ENCODE peak calls at places on chromosomes 7 and 10, in ten cellular contexts. P, L, N, G, T, I, F, O, X and W are unnamed samples.

GRCh38 chr10:112624546-112625048 is 177.6 kb downstream of the VTI1A start:
- DNase-seq in P (no peak), L (no peak), N (no peak), G (no peak), T (no peak), I (no peak), F (no peak), O (no peak), X (no peak), W (no peak)

GRCh38 chr7:2256306-2257045 is 14.4 kb downstream of the NUDT1 start:
- DNase-seq in P (no peak), L (no peak), N (no peak), G (no peak), T (no peak), I (no peak), F (no peak), O (no peak), X (no peak), W (no peak)

GRCh38 chr10:114923551-114923950 is 14.4 kb upstream of the TRUB1 start:
- DNase-seq in P (no peak), L (no peak), N (no peak), G (no peak), T (no peak), I (no peak), F (no peak), O (no peak), X (no peak), W (no peak)

GRCh38 chr7:9264395-9264794 is 831.0 kb downstream of the NXPH1 start:
- DNase-seq in P (no peak), L (no peak), N (no peak), G (no peak), T (no peak), I (no peak), F (no peak), O (no peak), X (no peak), W (no peak)

GRCh38 chr7:133702078-133702477 is 425.1 kb upstream of the LRGUK start:
- DNase-seq in P (no peak), L (no peak), N (no peak), G (no peak), T (no peak), I (no peak), F (no peak), O (no peak), X (no peak), W (no peak)

GRCh38 chr7:35485436-35485835 is 209.5 kb downstream of the HERPUD2 start:
- DNase-seq in P (no peak), L (no peak), N (no peak), G (no peak), T (no peak), I (no peak), F (no peak), O (no peak), X (no peak), W (no peak)

GRCh38 chr7:6530626-6531491 is 20.4 kb downstream of the GRID2IP start:
- DNase-seq in P (no peak), L (no peak), N (peak), G (no peak), T (no peak), I (no peak), F (peak), O (peak), X (peak), W (peak)

GRCh38 chr7:131501422-131501821 is 55.0 kb downstream of the PODXL start:
- DNase-seq in P (no peak), L (peak), N (no peak), G (no peak), T (no peak), I (no peak), F (peak), O (peak), X (no peak), W (peak)

GRCh38 chr10:97175586-97175985 is 10.2 kb downstream of the SLIT1 start:
- DNase-seq in P (no peak), L (no peak), N (no peak), G (no peak), T (no peak), I (no peak), F (no peak), O (no peak), X (no peak), W (no peak)

GRCh38 chr7:27110163-27110976 is 7.9 kb upstream of the HOXA2 start:
- DNase-seq in P (no peak), L (no peak), N (no peak), G (no peak), T (no peak), I (no peak), F (peak), O (no peak), X (no peak), W (no peak)

GRCh38 chr7:28478661-28479060 is 66.3 kb downstream of the CREB5 start:
- DNase-seq in P (no peak), L (no peak), N (no peak), G (peak), T (no peak), I (no peak), F (no peak), O (no peak), X (no peak), W (no peak)

GRCh38 chr7:105796365-105796764 is 80.0 kb downstream of the ATXN7L1 start:
- DNase-seq in P (no peak), L (no peak), N (no peak), G (no peak), T (no peak), I (no peak), F (no peak), O (no peak), X (no peak), W (no peak)

GRCh38 chr10:48503293-48503911 is 101.5 kb downstream of the ARHGAP22 start:
- DNase-seq in P (no peak), L (no peak), N (no peak), G (no peak), T (no peak), I (no peak), F (no peak), O (no peak), X (no peak), W (no peak)

GRCh38 chr7:95596183-95597135 is at the start of gene PDK4:
- DNase-seq in P (peak), L (peak), N (no peak), G (peak), T (peak), I (peak), F (peak), O (no peak), X (no peak), W (no peak)

GRCh38 chr10:83214178-83214577 is 925.1 kb upstream of the GHITM start:
- DNase-seq in P (no peak), L (no peak), N (no peak), G (no peak), T (no peak), I (no peak), F (no peak), O (no peak), X (no peak), W (no peak)

GRCh38 chr10:1392127-1392526 is 335.9 kb downstream of the WDR37 start:
- DNase-seq in P (no peak), L (no peak), N (no peak), G (no peak), T (no peak), I (no peak), F (no peak), O (no peak), X (no peak), W (no peak)

GRCh38 chr7:48760528-48761265 is 163.7 kb upstream of the CDC14C start:
- DNase-seq in P (no peak), L (no peak), N (no peak), G (no peak), T (no peak), I (no peak), F (no peak), O (no peak), X (no peak), W (no peak)

GRCh38 chr7:47591655-47592572 is 10.0 kb upstream of the TNS3 start:
- DNase-seq in P (peak), L (no peak), N (no peak), G (no peak), T (no peak), I (no peak), F (no peak), O (no peak), X (no peak), W (no peak)